ENCODE peak calls at places on chromosomes 12 and 14, in five cellular contexts. O, K, C, P and R are unnamed samples.

GRCh38 chr14:63852271-63852816 is 460 bp upstream of the SYNE2 start:
- DNase-seq in O (no peak), P (no peak), C (no peak), K (no peak), R (no peak)

GRCh38 chr14:66965831-66966230 is 223.4 kb upstream of the GARIN2 start:
- DNase-seq in P (no peak), O (no peak), K (no peak), C (no peak), R (no peak)

GRCh38 chr12:96083020-96083489 is 47.7 kb upstream of the LTA4H start:
- DNase-seq in C (no peak), O (no peak), K (no peak), P (no peak), R (no peak)

GRCh38 chr12:6200266-6201198 is at the start of gene CD9:
- DNase-seq in K (peak; percentile 46), C (no peak), P (peak; percentile 72), O (peak; percentile 24), R (no peak)

GRCh38 chr12:16949351-16949750 is 343.4 kb upstream of the LMO3 start:
- DNase-seq in K (no peak), O (no peak), C (no peak), P (no peak), R (no peak)

GRCh38 chr12:67705394-67706370 is 57.1 kb downstream of the DYRK2 start:
- DNase-seq in O (no peak), C (no peak), K (no peak), P (no peak), R (no peak)

GRCh38 chr12:115752913-115753726 is 524.4 kb downstream of the MED13L start:
- DNase-seq in C (peak; percentile 12), O (peak; percentile 48), K (peak; percentile 42), P (no peak), R (peak; percentile 58)

GRCh38 chr12:76123301-76124212 is 39.1 kb upstream of the NAP1L1 start:
- DNase-seq in C (no peak), O (no peak), K (no peak), P (no peak), R (no peak)

GRCh38 chr12:41418586-41418985 is 230.5 kb downstream of the PDZRN4 start:
- DNase-seq in C (no peak), O (no peak), K (no peak), P (no peak), R (no peak)

GRCh38 chr14:54515670-54516069 is 6.0 kb downstream of the CGRRF1 start:
- DNase-seq in P (no peak), C (no peak), K (no peak), O (no peak), R (no peak)

GRCh38 chr14:76203086-76204001 is 51.6 kb downstream of the GPATCH2L start:
- DNase-seq in K (no peak), C (peak; percentile 95), O (no peak), P (no peak), R (no peak)

GRCh38 chr12:2627343-2628191 is 167.2 kb upstream of the FKBP4 start:
- DNase-seq in K (no peak), O (peak; percentile 4), P (no peak), C (no peak), R (no peak)

GRCh38 chr12:90262261-90262660 is 553.6 kb upstream of the ATP2B1 start:
- DNase-seq in O (no peak), P (no peak), C (no peak), K (no peak), R (no peak)

GRCh38 chr12:52211716-52212585 is 20.1 kb upstream of the KRT80 start:
- DNase-seq in P (no peak), K (no peak), O (no peak), C (no peak), R (no peak)
- TF ChIP-seq SRF in P (no peak), K (no peak), O (no peak), C (no peak), R (no peak)

DNA sequence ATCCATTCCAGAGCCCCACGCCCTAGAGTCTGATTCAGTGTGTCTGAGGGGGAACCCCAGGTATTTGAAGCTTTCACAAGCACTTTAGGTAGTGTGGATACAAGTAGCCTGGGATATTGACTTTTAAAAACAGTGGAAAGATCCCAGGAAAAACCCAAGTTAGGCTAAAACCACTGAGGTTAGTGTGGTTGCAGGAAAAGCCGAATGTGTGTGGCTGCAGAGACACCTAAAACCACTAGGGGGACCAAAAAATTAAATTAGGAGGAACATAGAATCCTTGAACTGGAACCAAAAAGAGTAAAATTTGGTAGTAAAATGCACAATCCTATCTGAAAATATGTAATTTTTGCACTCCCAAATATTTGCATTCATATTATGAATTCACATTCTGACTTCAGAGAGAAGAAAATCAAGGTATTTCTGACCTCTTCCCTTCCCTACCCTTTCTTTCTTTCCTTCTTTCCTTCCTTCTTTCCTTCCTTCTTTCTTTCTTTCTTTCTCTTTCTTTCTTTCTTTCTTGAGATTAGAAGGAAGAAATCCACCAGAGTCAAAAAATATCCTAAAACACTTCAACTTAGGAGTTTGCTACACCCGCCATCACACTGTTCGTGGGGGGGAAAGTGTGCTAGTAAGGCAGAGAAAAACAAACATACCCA is 37.8 kb downstream of the SLCO1A2 start:
- DNase-seq in K (no peak), O (peak; percentile 8), P (no peak), C (no peak), R (no peak)
- TF ChIP-seq ATF3 in K (no peak), O (no peak), P (no peak), C (no peak), R (no peak)

DNA sequence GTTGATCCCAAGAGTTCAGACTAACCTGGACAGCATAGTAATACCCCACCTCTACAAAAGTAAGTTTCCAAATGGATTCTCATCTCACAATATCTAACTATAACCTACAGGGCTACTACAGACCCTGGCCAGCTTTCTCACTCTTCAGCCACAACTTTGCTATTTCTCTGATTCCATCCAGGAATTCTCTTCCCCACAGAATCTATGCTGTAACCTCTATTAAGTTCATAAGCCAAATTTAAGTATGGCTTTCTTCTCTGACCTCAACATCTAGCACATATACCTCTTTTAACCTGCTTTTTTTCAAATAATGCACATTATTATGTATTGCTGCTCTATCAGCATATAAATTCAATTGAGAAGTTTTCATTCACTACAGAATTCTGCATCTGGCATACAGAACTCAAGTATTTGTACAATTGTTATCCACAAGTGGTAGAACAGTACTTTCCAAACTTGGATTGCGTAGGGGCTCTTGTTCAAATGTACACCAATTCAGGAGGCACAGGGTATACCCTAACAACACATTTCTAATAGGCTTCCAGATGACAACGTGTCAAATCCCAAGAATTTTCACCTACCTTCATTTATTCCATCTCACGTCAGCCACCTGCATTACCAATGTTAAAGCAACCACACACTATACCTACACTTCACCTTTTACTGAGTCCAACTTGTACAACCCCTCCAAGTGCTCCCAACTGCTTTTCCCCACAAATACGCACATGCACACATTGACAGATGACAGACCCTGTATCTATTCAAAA is 3.8 kb downstream of the RPS29 start:
- DNase-seq in O (no peak), K (no peak), C (no peak), P (no peak), R (no peak)
- H3K9ac ChIP-seq in O (peak overlapping the region; percentile 99), K (peak overlapping the region; percentile 27), C (no peak overlapping the region), P (no peak overlapping the region), R (no peak overlapping the region)

GRCh38 chr12:93539821-93540220 is 32.7 kb upstream of the SOCS2 start:
- DNase-seq in P (no peak), C (no peak), K (no peak), O (no peak), R (no peak)

GRCh38 chr12:93541578-93542217 is 30.8 kb upstream of the SOCS2 start:
- DNase-seq in K (no peak), P (no peak), C (no peak), O (no peak), R (peak; percentile 33)

GRCh38 chr12:93537769-93538168 is 34.7 kb upstream of the SOCS2 start:
- DNase-seq in K (no peak), C (no peak), P (no peak), O (peak; percentile 28), R (no peak)

GRCh38 chr12:93536766-93537515 is 35.5 kb upstream of the SOCS2 start:
- DNase-seq in K (no peak), O (no peak), P (no peak), C (peak; percentile 15), R (no peak)

DNA sequence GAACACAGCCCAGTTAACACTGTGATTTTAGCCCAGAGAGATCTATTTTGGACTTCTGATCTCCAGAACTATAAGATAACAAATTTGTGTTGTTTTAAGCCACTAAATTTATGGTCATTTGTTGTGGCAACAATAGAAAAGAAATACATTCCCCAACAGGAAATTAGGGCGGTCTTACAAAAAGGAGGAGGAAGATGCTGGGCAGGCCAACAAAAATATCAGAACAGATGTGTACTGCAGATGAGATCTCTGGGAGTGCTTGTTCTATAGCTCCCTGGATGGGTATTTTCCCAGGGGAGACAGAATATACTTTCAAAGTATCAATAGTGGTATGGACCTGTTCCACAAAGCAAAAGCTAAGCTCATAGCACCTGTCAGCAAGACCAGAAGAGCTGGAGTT is 32.0 kb upstream of the SOCS2 start:
- DNase-seq in C (no peak), P (no peak), O (no peak), K (no peak), R (no peak)
- TF ChIP-seq SRF in C (no peak), P (no peak), O (no peak), K (no peak), R (no peak)

GRCh38 chr12:129696952-129697351 is 206.9 kb downstream of the TMEM132D start:
- DNase-seq in P (no peak), C (no peak), K (no peak), O (no peak), R (no peak)
- TF ChIP-seq ATF3 in P (no peak), C (no peak), K (no peak), O (no peak), R (no peak)

GRCh38 chr12:105256011-105256410 is 20.0 kb upstream of the APPL2 start:
- DNase-seq in K (no peak), C (no peak), O (peak; percentile 35), P (no peak), R (no peak)
- H3K9ac ChIP-seq in K (no peak overlapping the region), C (no peak overlapping the region), O (no peak overlapping the region), P (no peak overlapping the region), R (no peak overlapping the region)

GRCh38 chr12:64452559-64453329 is 824 bp downstream of the TBK1 start:
- DNase-seq in K (peak; percentile 52), P (no peak), O (peak; percentile 80), C (no peak), R (peak; percentile 52)
- TF ChIP-seq SRF in K (no peak), P (no peak), O (no peak), C (no peak), R (no peak)

DNA sequence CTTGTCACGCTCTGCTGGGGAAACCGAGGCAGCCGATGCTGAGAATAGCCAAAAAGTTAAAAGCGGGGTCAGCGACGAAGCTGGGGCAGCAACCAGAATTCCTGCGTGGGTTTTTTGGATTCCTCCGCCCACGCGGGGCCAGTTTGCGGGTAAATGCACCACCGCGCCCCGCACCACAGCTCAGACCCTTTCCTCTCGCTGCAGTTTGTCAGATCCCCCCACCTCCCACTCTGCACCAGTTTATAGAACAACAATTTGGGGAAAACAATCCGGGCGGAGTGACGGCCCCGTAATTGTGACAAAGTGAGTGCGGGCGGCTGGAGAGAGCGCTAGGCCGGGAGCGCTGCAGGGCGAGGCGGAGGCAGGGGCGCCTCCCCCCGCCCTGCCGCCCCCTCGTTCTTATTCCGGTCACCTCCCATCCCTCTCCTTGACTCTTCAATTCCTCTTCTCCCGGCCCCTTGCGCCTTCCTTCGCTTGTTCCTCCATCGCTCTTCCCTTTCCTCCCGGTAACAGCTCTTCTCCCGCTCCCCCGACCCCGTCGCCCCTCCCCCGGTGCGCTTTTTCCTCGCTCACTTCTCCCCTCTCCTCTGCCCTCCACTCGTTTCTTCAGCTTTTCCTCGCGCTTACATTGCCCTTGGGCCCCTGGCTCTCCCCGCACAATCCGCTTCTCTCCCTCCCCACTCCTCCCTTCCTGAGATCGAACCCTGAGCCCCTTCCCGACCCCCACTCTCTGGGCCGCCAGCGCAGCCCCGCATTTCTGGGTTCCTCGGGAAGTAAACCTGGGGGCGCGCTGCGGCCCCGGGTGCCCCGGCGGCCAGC is 639 bp upstream of the DNAJC22 start:
- DNase-seq in O (no peak), P (peak; percentile 74), C (no peak), K (no peak), R (no peak)
- TF ChIP-seq ATF3 in O (no peak), P (no peak), C (no peak), K (no peak), R (no peak)